ENCODE peak calls at places on chromosome 18, in eight cellular contexts. One of them, this sample, is unnamed.

GRCh38 chr18:70397259-70397925 is 108.5 kb downstream of the SOCS6 start:
- ATAC-seq in heart left ventricle: no peak
- ATAC-seq in right cardiac atrium: no peak
- ATAC-seq in mucosa of descending colon: no peak
- ATAC-seq in aorta: no peak
- ATAC-seq in A549: no peak
- ATAC-seq in pancreas: no peak
- ATAC-seq in HCT116: no peak
- ATAC-seq in this sample: no peak

GRCh38 chr18:54626779-54627178 is 35.7 kb downstream of the DYNAP start:
- ATAC-seq in A549: no peak
- ATAC-seq in aorta: no peak
- ATAC-seq in HCT116: no peak
- ATAC-seq in right cardiac atrium: no peak
- ATAC-seq in heart left ventricle: no peak
- ATAC-seq in mucosa of descending colon: no peak
- ATAC-seq in pancreas: no peak
- ATAC-seq in this sample: no peak

GRCh38 chr18:28541941-28542340 is 365.0 kb upstream of the CDH2 start:
- ATAC-seq in right cardiac atrium: peak; percentile 52
- ATAC-seq in pancreas: no peak
- ATAC-seq in heart left ventricle: no peak
- ATAC-seq in HCT116: no peak
- ATAC-seq in mucosa of descending colon: no peak
- ATAC-seq in aorta: no peak
- ATAC-seq in A549: no peak
- ATAC-seq in this sample: no peak

GRCh38 chr18:49041677-49042570 is 91.2 kb upstream of the SMAD7 start:
- ATAC-seq in pancreas: no peak
- ATAC-seq in mucosa of descending colon: peak; percentile 70
- ATAC-seq in aorta: peak; percentile 58
- ATAC-seq in heart left ventricle: peak; percentile 58
- ATAC-seq in A549: no peak
- ATAC-seq in HCT116: peak; percentile 92
- ATAC-seq in right cardiac atrium: peak; percentile 77
- ATAC-seq in this sample: peak; percentile 50

GRCh38 chr18:179499-179898 is 21.1 kb downstream of the USP14 start:
- ATAC-seq in A549: no peak
- ATAC-seq in right cardiac atrium: no peak
- ATAC-seq in heart left ventricle: no peak
- ATAC-seq in aorta: no peak
- ATAC-seq in pancreas: no peak
- ATAC-seq in HCT116: no peak
- ATAC-seq in mucosa of descending colon: no peak
- ATAC-seq in this sample: no peak

GRCh38 chr18:79643049-79643765 is 36.4 kb upstream of the CTDP1 start:
- ATAC-seq in heart left ventricle: no peak
- ATAC-seq in A549: no peak
- ATAC-seq in pancreas: no peak
- ATAC-seq in mucosa of descending colon: peak; percentile 29
- ATAC-seq in right cardiac atrium: no peak
- ATAC-seq in HCT116: no peak
- ATAC-seq in aorta: no peak
- ATAC-seq in this sample: no peak

GRCh38 chr18:59606193-59607175 is 90.7 kb downstream of the CCBE1 start:
- ATAC-seq in HCT116: no peak
- ATAC-seq in pancreas: no peak
- ATAC-seq in A549: no peak
- ATAC-seq in right cardiac atrium: peak; percentile 88
- ATAC-seq in mucosa of descending colon: no peak
- ATAC-seq in heart left ventricle: peak; percentile 89
- ATAC-seq in aorta: no peak
- ATAC-seq in this sample: no peak

GRCh38 chr18:10409041-10409440 is 45.4 kb upstream of the APCDD1 start:
- ATAC-seq in mucosa of descending colon: no peak
- ATAC-seq in A549: no peak
- ATAC-seq in heart left ventricle: no peak
- ATAC-seq in HCT116: no peak
- ATAC-seq in right cardiac atrium: no peak
- ATAC-seq in aorta: no peak
- ATAC-seq in pancreas: no peak
- ATAC-seq in this sample: no peak

GRCh38 chr18:70181015-70181414 is 24.5 kb downstream of the RTTN start:
- ATAC-seq in A549: peak; percentile 89
- ATAC-seq in HCT116: peak; percentile 88
- ATAC-seq in right cardiac atrium: no peak
- ATAC-seq in aorta: no peak
- ATAC-seq in heart left ventricle: no peak
- ATAC-seq in pancreas: no peak
- ATAC-seq in mucosa of descending colon: no peak
- ATAC-seq in this sample: no peak

GRCh38 chr18:80140455-80140985 is 31.5 kb downstream of the ADNP2 start:
- ATAC-seq in A549: no peak
- ATAC-seq in right cardiac atrium: no peak
- ATAC-seq in HCT116: no peak
- ATAC-seq in aorta: no peak
- ATAC-seq in heart left ventricle: no peak
- ATAC-seq in mucosa of descending colon: no peak
- ATAC-seq in pancreas: no peak
- ATAC-seq in this sample: no peak

GRCh38 chr18:23580677-23581367 is 5.5 kb downstream of the NPC1 start:
- ATAC-seq in HCT116: no peak
- ATAC-seq in heart left ventricle: no peak
- ATAC-seq in mucosa of descending colon: peak; percentile 87
- ATAC-seq in aorta: no peak
- ATAC-seq in right cardiac atrium: no peak
- ATAC-seq in A549: no peak
- ATAC-seq in pancreas: no peak
- ATAC-seq in this sample: no peak

GRCh38 chr18:74283646-74284045 is 8.1 kb downstream of the CYB5A start:
- ATAC-seq in pancreas: no peak
- ATAC-seq in aorta: no peak
- ATAC-seq in A549: no peak
- ATAC-seq in HCT116: no peak
- ATAC-seq in heart left ventricle: no peak
- ATAC-seq in mucosa of descending colon: no peak
- ATAC-seq in right cardiac atrium: no peak
- ATAC-seq in this sample: no peak

GRCh38 chr18:74281639-74282358 is 10.0 kb downstream of the CYB5A start:
- ATAC-seq in HCT116: no peak
- ATAC-seq in pancreas: no peak
- ATAC-seq in mucosa of descending colon: peak; percentile 75
- ATAC-seq in A549: peak; percentile 13
- ATAC-seq in heart left ventricle: peak; percentile 59
- ATAC-seq in right cardiac atrium: peak; percentile 68
- ATAC-seq in aorta: peak; percentile 60
- ATAC-seq in this sample: peak; percentile 91

GRCh38 chr18:74282359-74283254 is 9.2 kb downstream of the CYB5A start:
- ATAC-seq in mucosa of descending colon: peak; percentile 57
- ATAC-seq in A549: no peak
- ATAC-seq in aorta: no peak
- ATAC-seq in pancreas: peak; percentile 19
- ATAC-seq in heart left ventricle: no peak
- ATAC-seq in HCT116: no peak
- ATAC-seq in right cardiac atrium: no peak
- ATAC-seq in this sample: no peak

GRCh38 chr18:74284501-74285004 is 7.2 kb downstream of the CYB5A start:
- ATAC-seq in right cardiac atrium: peak; percentile 83
- ATAC-seq in A549: no peak
- ATAC-seq in pancreas: no peak
- ATAC-seq in heart left ventricle: peak; percentile 80
- ATAC-seq in HCT116: no peak
- ATAC-seq in aorta: no peak
- ATAC-seq in mucosa of descending colon: no peak
- ATAC-seq in this sample: no peak

GRCh38 chr18:74283255-74283554 is 8.6 kb downstream of the CYB5A start:
- ATAC-seq in A549: no peak
- ATAC-seq in mucosa of descending colon: no peak
- ATAC-seq in pancreas: no peak
- ATAC-seq in HCT116: no peak
- ATAC-seq in aorta: no peak
- ATAC-seq in right cardiac atrium: no peak
- ATAC-seq in heart left ventricle: no peak
- ATAC-seq in this sample: no peak
- H3K4me1 ChIP-seq in A549: peaks cover 58% of the 10 kb centered on the region
- H3K4me1 ChIP-seq in mucosa of descending colon: peaks cover 36% of the 10 kb centered on the region
- H3K4me1 ChIP-seq in pancreas: peaks cover 73% of the 10 kb centered on the region
- H3K4me1 ChIP-seq in HCT116: peaks cover 6% of the 10 kb centered on the region
- H3K4me1 ChIP-seq in aorta: no peaks in the 10 kb centered on the region
- H3K4me1 ChIP-seq in right cardiac atrium: peaks cover 19% of the 10 kb centered on the region
- H3K4me1 ChIP-seq in heart left ventricle: peaks cover 59% of the 10 kb centered on the region
- H3K4me1 ChIP-seq in this sample: peaks cover 32% of the 10 kb centered on the region

DNA sequence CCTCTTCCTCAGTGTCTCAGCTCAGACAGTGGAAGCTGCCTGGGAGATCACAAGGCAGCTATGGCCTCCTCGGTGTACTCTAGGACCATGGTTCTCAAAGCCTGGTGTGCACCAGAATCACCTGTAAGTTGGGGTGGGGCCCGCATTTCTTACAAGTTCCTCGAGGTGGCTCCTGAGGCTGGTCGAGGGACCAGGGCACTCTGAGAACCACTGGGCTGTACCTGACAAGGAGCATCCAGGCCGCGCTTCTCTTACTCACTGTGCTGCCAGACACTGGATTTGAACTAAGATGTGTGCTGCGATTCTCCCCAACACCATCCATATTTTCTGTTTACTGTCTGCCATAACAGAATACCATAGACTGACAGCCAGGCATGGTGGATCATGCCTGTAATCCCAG is 59.5 kb downstream of the DIPK1C start:
- ATAC-seq in A549: no peak
- ATAC-seq in pancreas: no peak
- ATAC-seq in heart left ventricle: no peak
- ATAC-seq in aorta: no peak
- ATAC-seq in mucosa of descending colon: peak; percentile 24
- ATAC-seq in HCT116: no peak
- ATAC-seq in right cardiac atrium: no peak
- ATAC-seq in this sample: no peak
- H3K4me1 ChIP-seq in A549: no peaks in the 10 kb centered on the region
- H3K4me1 ChIP-seq in pancreas: peaks cover 3% of the 10 kb centered on the region
- H3K4me1 ChIP-seq in heart left ventricle: peaks cover 45% of the 10 kb centered on the region
- H3K4me1 ChIP-seq in aorta: no peaks in the 10 kb centered on the region
- H3K4me1 ChIP-seq in mucosa of descending colon: no peaks in the 10 kb centered on the region
- H3K4me1 ChIP-seq in HCT116: no peaks in the 10 kb centered on the region
- H3K4me1 ChIP-seq in right cardiac atrium: peaks cover 2% of the 10 kb centered on the region
- H3K4me1 ChIP-seq in this sample: peaks cover 16% of the 10 kb centered on the region

DNA sequence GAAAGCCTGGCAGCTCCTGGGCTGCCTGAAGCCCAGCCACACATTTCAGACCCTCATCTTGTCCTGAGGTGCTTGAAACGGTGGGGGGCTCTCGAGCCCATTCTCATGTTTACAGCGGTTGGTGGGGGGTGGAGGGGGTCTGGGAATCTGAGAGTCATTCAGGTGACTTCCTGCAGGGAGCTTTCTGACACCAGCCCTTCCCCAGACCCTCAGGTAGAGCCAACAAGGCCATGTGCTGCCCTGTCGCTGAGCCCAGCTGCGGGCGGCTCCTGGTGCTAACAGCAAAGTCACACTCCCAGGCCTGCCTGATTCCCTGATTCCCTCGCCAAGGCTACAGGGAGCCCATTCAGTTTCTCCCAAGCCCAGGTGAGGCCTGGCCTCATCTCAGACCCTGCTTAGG is 324.9 kb upstream of the MEX3C start:
- ATAC-seq in A549: no peak
- ATAC-seq in pancreas: no peak
- ATAC-seq in HCT116: no peak
- ATAC-seq in mucosa of descending colon: no peak
- ATAC-seq in right cardiac atrium: peak; percentile 16
- ATAC-seq in aorta: no peak
- ATAC-seq in heart left ventricle: no peak
- ATAC-seq in this sample: no peak
- H3K4me1 ChIP-seq in A549: no peaks in the 10 kb centered on the region
- H3K4me1 ChIP-seq in pancreas: no peaks in the 10 kb centered on the region
- H3K4me1 ChIP-seq in HCT116: no peaks in the 10 kb centered on the region
- H3K4me1 ChIP-seq in mucosa of descending colon: no peaks in the 10 kb centered on the region
- H3K4me1 ChIP-seq in right cardiac atrium: no peaks in the 10 kb centered on the region
- H3K4me1 ChIP-seq in aorta: no peaks in the 10 kb centered on the region
- H3K4me1 ChIP-seq in heart left ventricle: no peaks in the 10 kb centered on the region
- H3K4me1 ChIP-seq in this sample: no peaks in the 10 kb centered on the region

DNA sequence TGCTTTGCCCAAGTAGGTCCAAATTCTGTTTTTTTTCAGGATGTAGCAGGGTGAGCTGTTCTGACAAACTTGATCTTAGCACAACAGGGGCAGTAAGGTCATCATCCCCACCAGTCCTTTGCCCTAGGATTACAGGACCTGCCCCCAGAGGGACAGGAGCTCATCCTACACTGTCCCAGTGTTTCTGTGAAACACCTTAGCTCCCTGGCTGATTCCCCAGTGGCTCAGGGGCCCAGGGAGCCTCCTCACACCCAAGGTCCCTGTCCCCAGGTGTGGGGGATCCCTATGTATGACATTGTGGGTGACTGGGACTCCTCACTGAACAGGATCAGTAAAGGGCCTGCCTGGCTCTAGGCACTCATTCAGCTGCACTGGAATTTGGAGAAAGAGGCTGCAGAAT is 191.2 kb downstream of the ANKRD30B start:
- ATAC-seq in right cardiac atrium: no peak
- ATAC-seq in HCT116: no peak
- ATAC-seq in pancreas: no peak
- ATAC-seq in heart left ventricle: no peak
- ATAC-seq in A549: no peak
- ATAC-seq in aorta: no peak
- ATAC-seq in mucosa of descending colon: no peak
- ATAC-seq in this sample: no peak
- H3K4me1 ChIP-seq in right cardiac atrium: no peaks in the 10 kb centered on the region
- H3K4me1 ChIP-seq in HCT116: no peaks in the 10 kb centered on the region
- H3K4me1 ChIP-seq in pancreas: no peaks in the 10 kb centered on the region
- H3K4me1 ChIP-seq in heart left ventricle: no peaks in the 10 kb centered on the region
- H3K4me1 ChIP-seq in A549: no peaks in the 10 kb centered on the region
- H3K4me1 ChIP-seq in aorta: no peaks in the 10 kb centered on the region
- H3K4me1 ChIP-seq in mucosa of descending colon: peaks cover 33% of the 10 kb centered on the region
- H3K4me1 ChIP-seq in this sample: no peaks in the 10 kb centered on the region

GRCh38 chr18:77068890-77069312 is 63.7 kb downstream of the MBP start:
- ATAC-seq in aorta: no peak
- ATAC-seq in A549: no peak
- ATAC-seq in mucosa of descending colon: no peak
- ATAC-seq in pancreas: no peak
- ATAC-seq in right cardiac atrium: no peak
- ATAC-seq in HCT116: no peak
- ATAC-seq in heart left ventricle: no peak
- ATAC-seq in this sample: no peak

GRCh38 chr18:77068321-77068841 is 64.2 kb downstream of the MBP start:
- ATAC-seq in A549: no peak
- ATAC-seq in heart left ventricle: no peak
- ATAC-seq in pancreas: peak; percentile 21
- ATAC-seq in aorta: no peak
- ATAC-seq in right cardiac atrium: no peak
- ATAC-seq in mucosa of descending colon: peak; percentile 54
- ATAC-seq in HCT116: no peak
- ATAC-seq in this sample: no peak

GRCh38 chr18:77069931-77070330 is 62.7 kb downstream of the MBP start:
- ATAC-seq in A549: no peak
- ATAC-seq in aorta: no peak
- ATAC-seq in heart left ventricle: no peak
- ATAC-seq in mucosa of descending colon: no peak
- ATAC-seq in HCT116: no peak
- ATAC-seq in pancreas: no peak
- ATAC-seq in right cardiac atrium: no peak
- ATAC-seq in this sample: no peak

GRCh38 chr18:77070627-77071026 is 62.0 kb downstream of the MBP start:
- ATAC-seq in heart left ventricle: no peak
- ATAC-seq in right cardiac atrium: no peak
- ATAC-seq in HCT116: no peak
- ATAC-seq in A549: no peak
- ATAC-seq in aorta: no peak
- ATAC-seq in pancreas: no peak
- ATAC-seq in mucosa of descending colon: no peak
- ATAC-seq in this sample: no peak

GRCh38 chr18:77069482-77069881 is 63.1 kb downstream of the MBP start:
- ATAC-seq in mucosa of descending colon: no peak
- ATAC-seq in HCT116: no peak
- ATAC-seq in A549: no peak
- ATAC-seq in pancreas: no peak
- ATAC-seq in right cardiac atrium: no peak
- ATAC-seq in aorta: no peak
- ATAC-seq in heart left ventricle: no peak
- ATAC-seq in this sample: no peak
- H3K4me1 ChIP-seq in mucosa of descending colon: peaks cover 18% of the 10 kb centered on the region
- H3K4me1 ChIP-seq in HCT116: peaks cover 64% of the 10 kb centered on the region
- H3K4me1 ChIP-seq in A549: peaks cover 97% of the 10 kb centered on the region
- H3K4me1 ChIP-seq in pancreas: peaks cover 15% of the 10 kb centered on the region
- H3K4me1 ChIP-seq in right cardiac atrium: peaks cover 7% of the 10 kb centered on the region
- H3K4me1 ChIP-seq in aorta: peaks cover 3% of the 10 kb centered on the region
- H3K4me1 ChIP-seq in heart left ventricle: peaks cover 84% of the 10 kb centered on the region
- H3K4me1 ChIP-seq in this sample: no peaks in the 10 kb centered on the region